ENCODE peak calls at places on chromosomes 12 and 14, in six cellular contexts. N is tibial artery, E is neural progenitor cell, A is heart right ventricle, P is thoracic aorta, R is Panc1. Q is an unnamed sample.

GRCh38 chr14:66443158-66443695 is 42.9 kb upstream of the CCDC196 start:
- DNase-seq in N (no peak), P (no peak), A (no peak), E (no peak), R (no peak), Q (no peak)

GRCh38 chr12:111431772-111432171 is 26.0 kb downstream of the SH2B3 start:
- DNase-seq in N (peak; percentile 13), A (no peak), R (no peak), E (peak; percentile 57), P (no peak), Q (no peak)

GRCh38 chr14:66643344-66643743 is 135.4 kb downstream of the GPHN start:
- DNase-seq in N (no peak), R (no peak), P (no peak), E (no peak), A (no peak), Q (no peak)

GRCh38 chr12:77553976-77554619 is 276.6 kb upstream of the NAV3 start:
- DNase-seq in R (no peak), N (no peak), P (no peak), E (no peak), A (no peak), Q (no peak)

GRCh38 chr14:64501326-64502171 is 2.1 kb downstream of the ZBTB25 start:
- DNase-seq in P (no peak), R (no peak), E (no peak), A (peak; percentile 38), N (peak; percentile 77), Q (no peak)

GRCh38 chr14:99625476-99625875 is 19.5 kb upstream of the HHIPL1 start:
- DNase-seq in R (no peak), A (no peak), P (no peak), N (no peak), E (no peak), Q (no peak)

GRCh38 chr14:50542941-50543418 is 10.6 kb upstream of the MAP4K5 start:
- DNase-seq in R (no peak), A (no peak), N (peak; percentile 30), E (peak; percentile 66), P (no peak), Q (no peak)

GRCh38 chr14:21191809-21192446 is 36.1 kb upstream of the OR5AU1 start:
- DNase-seq in A (peak; percentile 77), P (no peak), N (peak; percentile 55), R (no peak), E (peak; percentile 93), Q (peak; percentile 18)

GRCh38 chr14:100608586-100609330 is 21.5 kb upstream of the BEGAIN start:
- DNase-seq in A (no peak), R (no peak), P (no peak), N (no peak), E (no peak), Q (no peak)

GRCh38 chr14:69612014-69612758 is 790 bp downstream of the SUSD6 start:
- DNase-seq in A (peak; percentile 32), P (no peak), N (no peak), E (peak; percentile 80), R (no peak), Q (no peak)

GRCh38 chr14:88130057-88130432 is 125.1 kb downstream of the GPR65 start:
- DNase-seq in P (no peak), A (no peak), E (no peak), N (no peak), R (no peak), Q (no peak)

GRCh38 chr12:13028825-13029570 is 15.2 kb upstream of the FAM234B start:
- DNase-seq in A (no peak), N (no peak), E (peak; percentile 75), P (no peak), R (no peak), Q (no peak)

GRCh38 chr14:61461808-61462275 is 140.5 kb downstream of the PRKCH start:
- DNase-seq in R (no peak), N (no peak), P (no peak), A (no peak), E (peak; percentile 71), Q (no peak)

GRCh38 chr12:29743801-29744200 is 39.9 kb downstream of the TMTC1 start:
- DNase-seq in E (no peak), P (no peak), N (no peak), A (no peak), R (no peak), Q (no peak)

GRCh38 chr14:102760485-102761193 is 16.6 kb upstream of the TRAF3 start:
- DNase-seq in P (no peak), E (no peak), A (no peak), R (no peak), N (no peak), Q (no peak)

GRCh38 chr12:108332791-108333382 is 6.2 kb downstream of the CMKLR1 start:
- DNase-seq in R (no peak), N (peak; percentile 82), A (no peak), P (peak; percentile 36), E (no peak), Q (no peak)

GRCh38 chr12:115771065-115771464 is 506.4 kb downstream of the MED13L start:
- DNase-seq in E (peak; percentile 44), N (no peak), A (peak; percentile 8), R (no peak), P (no peak), Q (no peak)

GRCh38 chr12:26939953-26940352 is 1.7 kb downstream of the FGFR1OP2 start:
- DNase-seq in N (no peak), R (no peak), P (no peak), E (no peak), A (no peak), Q (no peak)

GRCh38 chr12:102182635-102183034 is 15.0 kb downstream of the PMCH start:
- DNase-seq in P (no peak), E (no peak), N (no peak), R (no peak), A (no peak), Q (no peak)

GRCh38 chr14:100122481-100123215 is 36.8 kb downstream of the DEGS2 start:
- DNase-seq in A (no peak), E (no peak), R (no peak), P (no peak), N (no peak), Q (no peak)

GRCh38 chr12:2364566-2365165 is 311.9 kb downstream of the CACNA1C start:
- DNase-seq in A (no peak), N (no peak), P (no peak), R (no peak), E (peak; percentile 44), Q (no peak)

GRCh38 chr14:95133282-95133681 is 24.0 kb downstream of the DICER1 start:
- DNase-seq in P (no peak), R (no peak), E (peak; percentile 68), A (no peak), N (no peak), Q (no peak)

GRCh38 chr14:95136631-95137030 is 20.7 kb downstream of the DICER1 start:
- DNase-seq in N (no peak), A (no peak), P (no peak), E (no peak), R (no peak), Q (no peak)

GRCh38 chr14:95134304-95134933 is 22.9 kb downstream of the DICER1 start:
- DNase-seq in A (no peak), R (no peak), E (no peak), P (no peak), N (no peak), Q (no peak)

GRCh38 chr14:95130545-95130944 is 26.8 kb downstream of the DICER1 start:
- DNase-seq in A (no peak), R (no peak), P (no peak), N (no peak), E (no peak), Q (no peak)

GRCh38 chr14:95132732-95133131 is 24.6 kb downstream of the DICER1 start:
- DNase-seq in E (no peak), P (no peak), A (no peak), N (no peak), R (no peak), Q (no peak)
- H3K27ac ChIP-seq in E (peak overlapping the region; percentile 31), P (no peak overlapping the region), A (no peak overlapping the region), N (no peak overlapping the region), R (no peak overlapping the region), Q (no peak overlapping the region)

DNA sequence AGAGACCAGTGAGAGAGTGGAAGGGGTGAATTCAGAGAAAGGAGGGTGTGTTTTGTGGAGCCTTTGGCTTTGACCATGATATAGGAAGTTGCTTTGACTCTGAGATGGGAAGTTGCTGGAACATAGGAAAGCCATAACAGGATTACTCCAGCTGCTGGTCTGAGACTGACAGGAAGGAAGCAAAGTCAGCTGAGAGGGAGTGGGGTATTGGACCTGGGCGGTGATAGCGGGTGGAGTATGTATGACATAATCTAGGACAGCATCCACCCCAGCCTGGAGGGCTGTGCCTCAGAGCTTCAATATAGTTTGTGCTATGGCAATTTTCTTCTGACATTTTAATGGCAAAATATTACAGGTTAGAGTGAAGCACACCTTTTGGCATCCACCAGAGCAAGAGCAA is 324.4 kb downstream of the PDZRN4 start:
- DNase-seq in N (no peak), P (no peak), E (no peak), R (no peak), A (no peak), Q (no peak)
- TF ChIP-seq CTCF in N (no peak), P (no peak), E (no peak), R (no peak), A (no peak), Q (no peak)

DNA sequence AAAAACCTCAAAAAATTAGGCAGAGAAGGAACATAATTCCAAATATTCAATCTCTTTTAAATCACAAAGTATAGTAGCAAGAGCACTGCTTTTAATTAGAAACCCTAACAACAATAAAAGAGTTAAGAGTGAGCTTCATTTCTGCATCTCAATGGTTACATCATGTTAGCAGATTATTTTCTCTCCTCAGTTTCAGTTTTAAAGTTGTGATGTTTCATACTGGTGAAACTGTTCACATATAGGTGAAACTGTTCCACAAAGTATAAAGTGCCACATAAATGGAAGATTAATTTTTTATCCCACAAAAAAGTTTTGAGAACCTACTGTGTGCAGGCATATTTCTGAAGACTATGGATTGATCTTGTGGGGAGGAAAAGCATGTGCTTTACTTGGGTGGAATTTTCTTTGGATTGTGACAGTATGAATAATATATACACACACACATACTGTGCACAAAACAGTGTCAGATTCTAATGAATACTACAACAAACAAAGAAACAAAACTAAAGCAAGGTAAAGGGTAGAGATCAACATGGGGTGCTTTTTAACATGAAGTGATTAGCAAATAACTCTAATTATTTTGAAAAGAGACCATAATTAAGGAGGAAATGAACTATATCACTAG is 17.1 kb downstream of the LUM start:
- DNase-seq in E (no peak), R (no peak), A (no peak), P (no peak), N (no peak), Q (no peak)
- H3K9me3 ChIP-seq in E (no peaks in the 10 kb centered on the region), R (no peaks in the 10 kb centered on the region), A (peaks cover 8% of the 10 kb centered on the region), P (peaks cover 5% of the 10 kb centered on the region), N (no peaks in the 10 kb centered on the region), Q (no peaks in the 10 kb centered on the region)

DNA sequence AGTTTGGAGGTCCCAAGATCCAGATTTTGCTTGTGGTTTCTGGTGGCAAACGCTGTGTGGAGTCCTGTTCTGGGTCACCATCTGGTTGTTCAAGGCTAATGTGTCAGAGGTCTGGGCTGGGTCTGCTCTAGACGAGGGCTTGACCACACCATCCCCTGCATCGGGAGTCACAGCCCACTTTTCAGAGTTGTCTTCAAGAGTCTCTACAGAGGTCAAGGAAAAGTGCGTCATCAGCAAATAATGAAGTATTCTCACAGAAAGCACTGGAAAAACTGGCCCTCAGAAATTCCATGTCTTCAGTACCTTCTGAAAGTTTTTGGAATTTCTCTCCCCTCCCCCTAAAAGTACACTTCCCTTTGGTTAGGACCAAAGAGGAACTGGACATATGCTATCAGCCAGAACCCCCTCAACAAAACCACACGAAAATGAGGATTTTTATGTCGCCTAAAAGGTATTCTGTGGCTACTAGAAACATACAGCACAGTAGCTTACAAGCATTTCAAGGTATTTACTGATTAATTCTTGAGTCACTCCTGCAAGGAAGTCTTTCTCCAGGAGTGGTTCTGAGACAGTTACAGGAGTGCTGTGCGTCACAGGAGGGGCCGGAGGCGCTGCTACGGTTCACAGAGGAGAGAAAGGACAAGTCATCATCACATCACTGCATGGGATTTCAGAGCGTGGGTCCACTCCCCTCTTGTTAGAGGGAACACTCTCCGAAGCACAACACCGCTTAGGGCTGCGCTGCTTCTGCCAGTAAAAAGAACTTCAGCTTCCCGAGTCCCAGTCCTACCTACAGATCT is 35.4 kb downstream of the RAD52 start:
- DNase-seq in R (no peak), E (no peak), N (no peak), P (no peak), A (no peak), Q (no peak)
- H3K27ac ChIP-seq in R (no peak overlapping the region), E (peak overlapping the region; percentile 5), N (no peak overlapping the region), P (no peak overlapping the region), A (no peak overlapping the region), Q (no peak overlapping the region)

Q was measured in esophagus squamous epithelium.